ENCODE peak calls at places on chromosomes 1 and 21, in five cellular contexts. Y, X, V, W and M are unnamed samples.

GRCh38 chr1:3527774-3528173 is 73.3 kb downstream of the ARHGEF16 start:
- DNase-seq in X (no peak), W (no peak), Y (no peak), V (no peak), M (no peak)

GRCh38 chr1:208534604-208534907 is 290.4 kb upstream of the PLXNA2 start:
- DNase-seq in Y (no peak), X (no peak), V (no peak), W (no peak), M (no peak)

GRCh38 chr1:177012342-177012741 is 152.2 kb downstream of the ASTN1 start:
- DNase-seq in W (no peak), Y (no peak), V (no peak), X (no peak), M (no peak)

GRCh38 chr1:1210726-1211540 is 3.0 kb downstream of the TNFRSF4 start:
- DNase-seq in W (peak), Y (no peak), X (no peak), V (no peak), M (no peak)

GRCh38 chr1:5455651-5456050 is 536.6 kb downstream of the NPHP4 start:
- DNase-seq in Y (no peak), V (no peak), W (no peak), X (no peak), M (no peak)

GRCh38 chr1:21397813-21398188 is 42.1 kb upstream of the NBPF3 start:
- DNase-seq in W (peak), X (no peak), Y (no peak), V (peak), M (peak)

GRCh38 chr1:156516821-156517220 is 16.2 kb upstream of the MEF2D start:
- DNase-seq in X (no peak), Y (no peak), V (no peak), W (no peak), M (no peak)

GRCh38 chr1:180185971-180186645 is 31.4 kb downstream of the QSOX1 start:
- DNase-seq in X (no peak), W (no peak), V (no peak), Y (no peak), M (no peak)

GRCh38 chr1:40782371-40782956 is 1.1 kb upstream of the KCNQ4 start:
- DNase-seq in V (peak), W (no peak), Y (no peak), X (no peak), M (no peak)

GRCh38 chr1:202844935-202845334 is 34.2 kb downstream of the PCAT6 start:
- DNase-seq in Y (no peak), X (no peak), V (no peak), W (no peak), M (no peak)

GRCh38 chr21:29928537-29928936 is 11.3 kb downstream of the GRIK1 start:
- DNase-seq in V (no peak), W (no peak), X (no peak), Y (no peak), M (no peak)

GRCh38 chr1:70556541-70556940 is 145.5 kb downstream of the CTH start:
- DNase-seq in V (no peak), X (no peak), Y (no peak), W (no peak), M (no peak)

GRCh38 chr1:150976879-150977694 is 2.5 kb upstream of the CERS2 start:
- DNase-seq in W (peak), Y (peak), V (peak), X (peak), M (no peak)

GRCh38 chr21:31865429-31865970 is 7.3 kb upstream of the HUNK start:
- DNase-seq in V (no peak), Y (no peak), W (no peak), X (no peak), M (peak)

GRCh38 chr21:44800103-44800502 is 1.5 kb downstream of the UBE2G2 start:
- DNase-seq in Y (no peak), X (no peak), V (no peak), W (no peak), M (no peak)

GRCh38 chr1:222369991-222370910 is 177.7 kb downstream of the HHIPL2 start:
- DNase-seq in Y (no peak), X (no peak), W (no peak), V (peak), M (no peak)

GRCh38 chr1:19743793-19744192 is 55.9 kb downstream of the TMCO4 start:
- DNase-seq in W (no peak), V (no peak), X (no peak), Y (no peak), M (no peak)

GRCh38 chr1:7388488-7389185 is 382.5 kb upstream of the VAMP3 start:
- DNase-seq in Y (no peak), W (no peak), X (peak), V (peak), M (peak)

GRCh38 chr1:31763671-31764306 is 351 bp downstream of the ADGRB2 start:
- DNase-seq in Y (no peak), V (no peak), X (no peak), W (no peak), M (no peak)

GRCh38 chr1:46749403-46749802 is 30.5 kb upstream of the EFCAB14 start:
- DNase-seq in V (no peak), Y (no peak), X (no peak), W (no peak), M (no peak)

GRCh38 chr1:108000620-108001105 is 35.7 kb upstream of the VAV3 start:
- DNase-seq in V (peak), X (no peak), W (no peak), Y (no peak), M (no peak)

GRCh38 chr1:90707363-90707710 is 9.8 kb downstream of the BARHL2 start:
- DNase-seq in X (no peak), W (no peak), V (peak), Y (no peak), M (no peak)

GRCh38 chr1:27773732-27774445 is 870 bp downstream of the STX12 start:
- DNase-seq in Y (no peak), X (no peak), V (peak), W (no peak), M (no peak)

GRCh38 chr1:229273507-229274232 is 2.8 kb downstream of the RAB4A start:
- DNase-seq in X (no peak), W (no peak), Y (no peak), V (no peak), M (no peak)

GRCh38 chr1:35939484-35939883 is 8.6 kb downstream of the AGO3 start:
- DNase-seq in X (no peak), Y (no peak), V (no peak), W (no peak), M (no peak)

GRCh38 chr1:36087233-36088123 is 1.2 kb upstream of the ADPRS start:
- DNase-seq in X (no peak), Y (no peak), W (no peak), V (no peak), M (no peak)

GRCh38 chr1:28322209-28322608 is 6.6 kb upstream of the MED18 start:
- DNase-seq in X (no peak), V (no peak), W (no peak), Y (no peak), M (no peak)

GRCh38 chr1:5998051-5998905 is 6.1 kb upstream of the NPHP4 start:
- DNase-seq in Y (no peak), V (no peak), X (no peak), W (no peak), M (peak)

GRCh38 chr1:98388431-98388830 is 273.1 kb upstream of the SNX7 start:
- DNase-seq in W (no peak), X (no peak), V (peak), Y (no peak), M (no peak)

GRCh38 chr1:41362357-41362721 is 1.1 kb downstream of the FOXO6 start:
- DNase-seq in Y (no peak), V (no peak), W (no peak), X (no peak), M (peak)

GRCh38 chr1:43548285-43549271 is 17.9 kb downstream of the PTPRF start:
- DNase-seq in X (no peak), V (no peak), W (no peak), Y (no peak), M (no peak)

GRCh38 chr1:17328855-17329254 is 20.9 kb downstream of the PADI4 start:
- DNase-seq in V (no peak), Y (no peak), X (no peak), W (no peak), M (no peak)

GRCh38 chr1:28139033-28139712 is 37.3 kb downstream of the PTAFR start:
- DNase-seq in W (no peak), X (no peak), V (no peak), Y (no peak), M (no peak)

GRCh38 chr1:39196244-39197215 is 8.0 kb upstream of the MACF1 start:
- DNase-seq in Y (peak), W (peak), V (peak), X (no peak), M (no peak)